ENCODE peak calls at places on chromosomes 12 and 14, in six cellular contexts. One of them, this sample, is unnamed.

GRCh38 chr14:32900602-32901001 is 38.1 kb upstream of the NPAS3 start:
- DNase-seq in activated T-helper 9 cell treated with anti-CD3 and anti-CD28 coated beads, Interleukin-2, amount 50 U/mL, for 16 hours: no peak
- DNase-seq in astrocyte of the spinal cord: no peak
- DNase-seq in omental fat pad: no peak
- DNase-seq in dermis microvascular lymphatic vessel endothelial cell: no peak
- DNase-seq in left cardiac atrium: no peak
- DNase-seq in this sample: no peak

GRCh38 chr12:49683604-49684309 is 23.4 kb downstream of the FMNL3 start:
- DNase-seq in omental fat pad: no peak
- DNase-seq in astrocyte of the spinal cord: no peak
- DNase-seq in activated T-helper 9 cell treated with anti-CD3 and anti-CD28 coated beads, Interleukin-2, amount 50 U/mL, for 16 hours: no peak
- DNase-seq in left cardiac atrium: no peak
- DNase-seq in dermis microvascular lymphatic vessel endothelial cell: no peak
- DNase-seq in this sample: no peak

GRCh38 chr12:112190626-112191025 is 65.3 kb downstream of the TRAFD1 start:
- DNase-seq in omental fat pad: no peak
- DNase-seq in left cardiac atrium: no peak
- DNase-seq in activated T-helper 9 cell treated with anti-CD3 and anti-CD28 coated beads, Interleukin-2, amount 50 U/mL, for 16 hours: no peak
- DNase-seq in dermis microvascular lymphatic vessel endothelial cell: no peak
- DNase-seq in astrocyte of the spinal cord: no peak
- DNase-seq in this sample: no peak

GRCh38 chr14:64112859-64113258 is 181.3 kb downstream of the ESR2 start:
- DNase-seq in omental fat pad: no peak
- DNase-seq in astrocyte of the spinal cord: no peak
- DNase-seq in activated T-helper 9 cell treated with anti-CD3 and anti-CD28 coated beads, Interleukin-2, amount 50 U/mL, for 16 hours: no peak
- DNase-seq in dermis microvascular lymphatic vessel endothelial cell: no peak
- DNase-seq in left cardiac atrium: no peak
- DNase-seq in this sample: no peak

GRCh38 chr12:29104495-29104894 is 44.6 kb upstream of the FAR2 start:
- DNase-seq in activated T-helper 9 cell treated with anti-CD3 and anti-CD28 coated beads, Interleukin-2, amount 50 U/mL, for 16 hours: no peak
- DNase-seq in left cardiac atrium: no peak
- DNase-seq in omental fat pad: no peak
- DNase-seq in astrocyte of the spinal cord: no peak
- DNase-seq in dermis microvascular lymphatic vessel endothelial cell: no peak
- DNase-seq in this sample: no peak

GRCh38 chr14:92121207-92121669 is 268 bp downstream of the NDUFB1 start:
- DNase-seq in dermis microvascular lymphatic vessel endothelial cell: peak; percentile 24
- DNase-seq in activated T-helper 9 cell treated with anti-CD3 and anti-CD28 coated beads, Interleukin-2, amount 50 U/mL, for 16 hours: no peak
- DNase-seq in left cardiac atrium: peak; percentile 61
- DNase-seq in omental fat pad: peak; percentile 32
- DNase-seq in astrocyte of the spinal cord: peak; percentile 53
- DNase-seq in this sample: peak; percentile 72

GRCh38 chr12:67453181-67453580 is 184.0 kb downstream of the CAND1 start:
- DNase-seq in dermis microvascular lymphatic vessel endothelial cell: no peak
- DNase-seq in astrocyte of the spinal cord: no peak
- DNase-seq in left cardiac atrium: no peak
- DNase-seq in activated T-helper 9 cell treated with anti-CD3 and anti-CD28 coated beads, Interleukin-2, amount 50 U/mL, for 16 hours: no peak
- DNase-seq in omental fat pad: no peak
- DNase-seq in this sample: no peak

GRCh38 chr14:99595034-99595433 is 9.0 kb downstream of the CCDC85C start:
- DNase-seq in dermis microvascular lymphatic vessel endothelial cell: no peak
- DNase-seq in left cardiac atrium: no peak
- DNase-seq in astrocyte of the spinal cord: no peak
- DNase-seq in omental fat pad: no peak
- DNase-seq in activated T-helper 9 cell treated with anti-CD3 and anti-CD28 coated beads, Interleukin-2, amount 50 U/mL, for 16 hours: peak; percentile 9
- DNase-seq in this sample: no peak

GRCh38 chr12:83186437-83186836 is 499.7 kb downstream of the TMTC2 start:
- DNase-seq in omental fat pad: no peak
- DNase-seq in activated T-helper 9 cell treated with anti-CD3 and anti-CD28 coated beads, Interleukin-2, amount 50 U/mL, for 16 hours: no peak
- DNase-seq in astrocyte of the spinal cord: no peak
- DNase-seq in left cardiac atrium: no peak
- DNase-seq in dermis microvascular lymphatic vessel endothelial cell: no peak
- DNase-seq in this sample: no peak

GRCh38 chr14:93894992-93895391 is 32.2 kb upstream of the FAM181A start:
- DNase-seq in left cardiac atrium: no peak
- DNase-seq in dermis microvascular lymphatic vessel endothelial cell: no peak
- DNase-seq in astrocyte of the spinal cord: no peak
- DNase-seq in omental fat pad: no peak
- DNase-seq in activated T-helper 9 cell treated with anti-CD3 and anti-CD28 coated beads, Interleukin-2, amount 50 U/mL, for 16 hours: no peak
- DNase-seq in this sample: no peak

GRCh38 chr12:122182887-122183587 is at the start of gene LRRC43:
- DNase-seq in astrocyte of the spinal cord: peak; percentile 9
- DNase-seq in left cardiac atrium: peak; percentile 50
- DNase-seq in dermis microvascular lymphatic vessel endothelial cell: no peak
- DNase-seq in activated T-helper 9 cell treated with anti-CD3 and anti-CD28 coated beads, Interleukin-2, amount 50 U/mL, for 16 hours: no peak
- DNase-seq in omental fat pad: no peak
- DNase-seq in this sample: no peak

GRCh38 chr14:25111061-25111601 is 61.2 kb upstream of the STXBP6 start:
- DNase-seq in activated T-helper 9 cell treated with anti-CD3 and anti-CD28 coated beads, Interleukin-2, amount 50 U/mL, for 16 hours: no peak
- DNase-seq in left cardiac atrium: peak; percentile 25
- DNase-seq in astrocyte of the spinal cord: peak; percentile 85
- DNase-seq in dermis microvascular lymphatic vessel endothelial cell: peak; percentile 55
- DNase-seq in omental fat pad: no peak
- DNase-seq in this sample: no peak

GRCh38 chr14:22871962-22872832 is 657 bp downstream of the LRP10 start:
- DNase-seq in astrocyte of the spinal cord: peak; percentile 90
- DNase-seq in left cardiac atrium: peak; percentile 79
- DNase-seq in activated T-helper 9 cell treated with anti-CD3 and anti-CD28 coated beads, Interleukin-2, amount 50 U/mL, for 16 hours: peak; percentile 66
- DNase-seq in dermis microvascular lymphatic vessel endothelial cell: no peak
- DNase-seq in omental fat pad: peak; percentile 79
- DNase-seq in this sample: peak; percentile 90

GRCh38 chr14:65373011-65373670 is 39.4 kb upstream of the FUT8 start:
- DNase-seq in astrocyte of the spinal cord: no peak
- DNase-seq in omental fat pad: no peak
- DNase-seq in activated T-helper 9 cell treated with anti-CD3 and anti-CD28 coated beads, Interleukin-2, amount 50 U/mL, for 16 hours: no peak
- DNase-seq in dermis microvascular lymphatic vessel endothelial cell: no peak
- DNase-seq in left cardiac atrium: no peak
- DNase-seq in this sample: no peak

GRCh38 chr14:32413967-32414640 is 85.0 kb downstream of the AKAP6 start:
- DNase-seq in activated T-helper 9 cell treated with anti-CD3 and anti-CD28 coated beads, Interleukin-2, amount 50 U/mL, for 16 hours: no peak
- DNase-seq in dermis microvascular lymphatic vessel endothelial cell: no peak
- DNase-seq in left cardiac atrium: no peak
- DNase-seq in omental fat pad: no peak
- DNase-seq in astrocyte of the spinal cord: no peak
- DNase-seq in this sample: no peak

GRCh38 chr12:130161261-130162231 is 718 bp upstream of the FZD10 start:
- DNase-seq in omental fat pad: no peak
- DNase-seq in dermis microvascular lymphatic vessel endothelial cell: no peak
- DNase-seq in left cardiac atrium: peak; percentile 49
- DNase-seq in activated T-helper 9 cell treated with anti-CD3 and anti-CD28 coated beads, Interleukin-2, amount 50 U/mL, for 16 hours: no peak
- DNase-seq in astrocyte of the spinal cord: peak; percentile 18
- DNase-seq in this sample: no peak

GRCh38 chr14:31124197-31124596 is 83.4 kb downstream of the HECTD1 start:
- DNase-seq in astrocyte of the spinal cord: no peak
- DNase-seq in activated T-helper 9 cell treated with anti-CD3 and anti-CD28 coated beads, Interleukin-2, amount 50 U/mL, for 16 hours: no peak
- DNase-seq in dermis microvascular lymphatic vessel endothelial cell: no peak
- DNase-seq in omental fat pad: no peak
- DNase-seq in left cardiac atrium: no peak
- DNase-seq in this sample: no peak

GRCh38 chr12:113185180-113186032 is at the start of the genes DDX54 and RITA1:
- DNase-seq in omental fat pad: peak; percentile 54
- DNase-seq in activated T-helper 9 cell treated with anti-CD3 and anti-CD28 coated beads, Interleukin-2, amount 50 U/mL, for 16 hours: peak; percentile 73
- DNase-seq in left cardiac atrium: peak; percentile 84
- DNase-seq in dermis microvascular lymphatic vessel endothelial cell: peak; percentile 53
- DNase-seq in astrocyte of the spinal cord: peak; percentile 82
- DNase-seq in this sample: peak; percentile 92

GRCh38 chr14:58572092-58572853 is 65.5 kb upstream of the DACT1 start:
- DNase-seq in astrocyte of the spinal cord: peak; percentile 44
- DNase-seq in omental fat pad: no peak
- DNase-seq in dermis microvascular lymphatic vessel endothelial cell: no peak
- DNase-seq in left cardiac atrium: no peak
- DNase-seq in activated T-helper 9 cell treated with anti-CD3 and anti-CD28 coated beads, Interleukin-2, amount 50 U/mL, for 16 hours: no peak
- DNase-seq in this sample: no peak

GRCh38 chr12:77845831-77846230 is 15.1 kb downstream of the NAV3 start:
- DNase-seq in omental fat pad: no peak
- DNase-seq in astrocyte of the spinal cord: peak; percentile 71
- DNase-seq in activated T-helper 9 cell treated with anti-CD3 and anti-CD28 coated beads, Interleukin-2, amount 50 U/mL, for 16 hours: no peak
- DNase-seq in left cardiac atrium: no peak
- DNase-seq in dermis microvascular lymphatic vessel endothelial cell: no peak
- DNase-seq in this sample: no peak

GRCh38 chr14:67358914-67359313 is 690 bp downstream of the ATP6V1D start:
- DNase-seq in dermis microvascular lymphatic vessel endothelial cell: no peak
- DNase-seq in astrocyte of the spinal cord: no peak
- DNase-seq in omental fat pad: no peak
- DNase-seq in activated T-helper 9 cell treated with anti-CD3 and anti-CD28 coated beads, Interleukin-2, amount 50 U/mL, for 16 hours: no peak
- DNase-seq in left cardiac atrium: no peak
- DNase-seq in this sample: no peak